ENCODE peak calls at places on chromosome X, in seven cellular contexts. U, G, W, B, C, X and T are unnamed samples.

GRCh38 chrX:17519349-17519748 is 144.3 kb downstream of the NHS start:
- DNase-seq in C (no peak), B (no peak), U (no peak), G (peak; percentile 58), X (no peak), W (no peak), T (peak; percentile 57)

GRCh38 chrX:100980608-100981497 is 11.3 kb downstream of the ARL13A start:
- DNase-seq in W (no peak), X (no peak), B (no peak), G (no peak), U (no peak), C (no peak), T (peak; percentile 87)

GRCh38 chrX:66731398-66731797 is 92.5 kb upstream of the EDA2R start:
- DNase-seq in U (no peak), C (no peak), B (no peak), W (no peak), X (no peak), G (peak; percentile 16), T (peak; percentile 68)

GRCh38 chrX:47366051-47366722 is 4.2 kb upstream of the ZNF157 start:
- DNase-seq in G (peak; percentile 47), W (peak; percentile 80), C (peak; percentile 61), X (peak; percentile 52), U (no peak), B (peak; percentile 39), T (peak; percentile 73)

GRCh38 chrX:50747471-50747900 is 66.5 kb downstream of the SHROOM4 start:
- DNase-seq in X (no peak), G (peak; percentile 42), W (no peak), U (no peak), B (no peak), C (no peak), T (peak; percentile 30)

GRCh38 chrX:87626996-87627395 is 109.4 kb downstream of the KLHL4 start:
- DNase-seq in U (no peak), W (no peak), X (no peak), G (no peak), C (no peak), B (no peak), T (no peak)

GRCh38 chrX:129565046-129565649 is 25.1 kb downstream of the OCRL start:
- DNase-seq in U (no peak), B (no peak), W (no peak), C (no peak), X (no peak), G (no peak), T (peak; percentile 7)

GRCh38 chrX:10821293-10821692 is 200.9 kb upstream of the MID1 start:
- DNase-seq in U (no peak), G (no peak), W (no peak), B (no peak), X (no peak), C (no peak), T (no peak)

GRCh38 chrX:107123750-107124149 is 5.1 kb upstream of the RBM41 start:
- DNase-seq in B (no peak), U (no peak), X (no peak), G (no peak), C (no peak), W (no peak), T (peak; percentile 31)

GRCh38 chrX:137401092-137401491 is 164.8 kb upstream of the ZIC3 start:
- DNase-seq in B (no peak), U (no peak), X (no peak), C (no peak), G (no peak), W (no peak), T (no peak)

GRCh38 chrX:118901991-118902390 is 72.4 kb upstream of the LONRF3 start:
- DNase-seq in U (no peak), C (no peak), X (no peak), B (no peak), W (no peak), G (no peak), T (no peak)

GRCh38 chrX:37315511-37316248 is 33.5 kb upstream of the PRRG1 start:
- DNase-seq in W (no peak), B (no peak), G (no peak), X (no peak), C (no peak), U (no peak), T (no peak)

GRCh38 chrX:56308726-56309125 is 76.6 kb downstream of the KLF8 start:
- DNase-seq in G (no peak), B (no peak), W (no peak), C (no peak), U (no peak), X (no peak), T (no peak)

GRCh38 chrX:95218964-95219363 is 1465.7 kb upstream of the DIAPH2 start:
- DNase-seq in X (no peak), B (no peak), U (no peak), G (no peak), C (no peak), W (no peak), T (no peak)

GRCh38 chrX:72540318-72540717 is 32.3 kb downstream of the HDAC8 start:
- DNase-seq in W (no peak), X (no peak), U (no peak), B (no peak), C (peak; percentile 28), G (peak; percentile 27), T (peak; percentile 59)

GRCh38 chrX:41958861-41959260 is 35.5 kb upstream of the CASK start:
- DNase-seq in U (no peak), W (no peak), B (no peak), G (no peak), X (no peak), C (no peak), T (no peak)

GRCh38 chrX:69045616-69046345 is 119.5 kb downstream of the PJA1 start:
- DNase-seq in X (no peak), W (no peak), G (no peak), U (no peak), B (no peak), C (no peak), T (no peak)

GRCh38 chrX:68424719-68425118 is 8.6 kb downstream of the OPHN1 start:
- DNase-seq in W (no peak), C (no peak), G (no peak), U (no peak), X (no peak), B (no peak), T (no peak)

GRCh38 chrX:115018040-115018647 is 728 bp upstream of the IL13RA2 start:
- DNase-seq in G (no peak), U (no peak), X (no peak), B (no peak), C (no peak), W (peak; percentile 4), T (peak; percentile 27)

GRCh38 chrX:45824471-45824870 is 623.8 kb upstream of the DIPK2B start:
- DNase-seq in B (peak; percentile 21), W (peak; percentile 69), U (no peak), C (peak; percentile 61), G (peak; percentile 72), X (peak; percentile 50), T (peak; percentile 95)

GRCh38 chrX:129522184-129523059 is 868 bp downstream of the SMARCA1 start:
- DNase-seq in B (no peak), G (peak; percentile 76), C (peak; percentile 29), X (peak; percentile 3), U (peak; percentile 69), W (peak; percentile 2), T (peak; percentile 61)

GRCh38 chrX:36867143-36867542 is 141.0 kb upstream of the FAM47C start:
- DNase-seq in U (no peak), X (no peak), B (no peak), W (no peak), G (peak; percentile 11), C (no peak), T (peak; percentile 28)